ENCODE peak calls at places on chromosomes 1 and 21, in eight cellular contexts. X, B, A, R, P, I, S and D are unnamed samples. For H3K36me3, the result is how much of the 10 kb centered on the place peaks cover.

GRCh38 chr1:152386940-152387339 is 27.1 kb downstream of the CRNN start:
- DNase-seq in R (no peak), B (no peak), A (no peak), I (peak), X (no peak), P (no peak), S (no peak), D (no peak)

GRCh38 chr1:225763815-225764548 is 13.6 kb upstream of the SRP9 start:
- DNase-seq in R (no peak), P (no peak), A (peak), S (no peak), X (peak), I (no peak), B (no peak), D (peak)

GRCh38 chr1:2528966-2529750 is 905 bp downstream of the HES5 start:
- DNase-seq in A (peak), R (no peak), B (no peak), I (no peak), S (no peak), P (no peak), X (no peak), D (no peak)

GRCh38 chr1:7813677-7814373 is 29.7 kb downstream of the PER3 start:
- DNase-seq in X (no peak), R (no peak), P (no peak), I (no peak), B (no peak), S (no peak), A (no peak), D (no peak)

GRCh38 chr1:109397451-109398342 is at the start of gene SORT1:
- DNase-seq in I (peak), B (peak), P (peak), A (peak), S (peak), R (peak), X (peak), D (peak)

GRCh38 chr1:236701782-236702181 is 15.5 kb downstream of the ACTN2 start:
- DNase-seq in P (no peak), B (no peak), A (no peak), S (no peak), I (no peak), X (no peak), R (no peak), D (no peak)

GRCh38 chr21:32136546-32136945 is 142.3 kb downstream of the MIS18A start:
- DNase-seq in S (no peak), A (no peak), X (no peak), P (no peak), R (no peak), B (no peak), I (no peak), D (no peak)

GRCh38 chr21:34199121-34199910 is 125.9 kb downstream of the MRPS6 start:
- DNase-seq in R (no peak), A (no peak), B (no peak), S (no peak), X (no peak), P (no peak), I (no peak), D (no peak)

GRCh38 chr1:118986839-118987430 is 1.2 kb downstream of the TBX15 start:
- DNase-seq in B (no peak), I (no peak), A (no peak), X (no peak), P (no peak), S (no peak), R (peak), D (no peak)

GRCh38 chr21:35346697-35347096 is 297.6 kb upstream of the RUNX1 start:
- DNase-seq in B (no peak), R (no peak), P (no peak), A (no peak), X (no peak), I (no peak), S (no peak), D (no peak)

GRCh38 chr1:210663730-210664573 is 335.2 kb downstream of the HHAT start:
- DNase-seq in A (no peak), R (no peak), P (no peak), X (no peak), B (no peak), S (no peak), I (no peak), D (no peak)

GRCh38 chr1:53860967-53861411 is 22.9 kb upstream of the NDC1 start:
- DNase-seq in X (peak), R (no peak), B (no peak), S (no peak), P (no peak), I (peak), A (peak), D (peak)

GRCh38 chr1:193951989-193952388 is 765.6 kb upstream of the B3GALT2 start:
- DNase-seq in S (no peak), P (no peak), X (no peak), I (peak), A (no peak), B (no peak), R (no peak), D (no peak)

GRCh38 chr21:39660191-39660590 is 47.5 kb downstream of the B3GALT5 start:
- DNase-seq in R (no peak), X (no peak), B (peak), S (no peak), P (no peak), I (no peak), A (peak), D (peak)

GRCh38 chr21:37711294-37711844 is 204.9 kb downstream of the KCNJ6 start:
- DNase-seq in I (no peak), P (no peak), X (no peak), R (no peak), S (no peak), B (no peak), A (no peak), D (no peak)

GRCh38 chr1:167219646-167220536 is 795 bp upstream of the POU2F1 start:
- DNase-seq in A (peak), B (peak), X (peak), P (peak), I (peak), R (peak), S (peak), D (peak)

GRCh38 chr1:43866201-43866600 is 67.4 kb upstream of the ARTN start:
- DNase-seq in A (no peak), X (no peak), P (no peak), I (no peak), B (no peak), R (no peak), S (no peak), D (no peak)

GRCh38 chr21:15221799-15222386 is 157.1 kb upstream of the NRIP1 start:
- DNase-seq in I (peak), P (no peak), A (peak), X (no peak), S (no peak), B (peak), R (peak), D (peak)

GRCh38 chr1:50846224-50846839 is 113.7 kb downstream of the FAF1 start:
- DNase-seq in A (no peak), B (no peak), I (no peak), P (peak), X (no peak), R (no peak), S (no peak), D (no peak)

GRCh38 chr1:248752119-248752931 is 3.2 kb downstream of the LYPD8 start:
- DNase-seq in X (no peak), S (no peak), P (no peak), R (no peak), A (no peak), I (no peak), B (no peak), D (no peak)

GRCh38 chr1:163068716-163069115 is 445 bp upstream of the RGS4 start:
- DNase-seq in B (no peak), I (peak), X (no peak), A (no peak), P (no peak), R (no peak), S (no peak), D (no peak)

GRCh38 chr1:41389009-41389408 is 27.8 kb downstream of the FOXO6 start:
- DNase-seq in S (no peak), R (no peak), X (no peak), I (no peak), A (no peak), B (no peak), P (no peak), D (no peak)

GRCh38 chr1:37177230-37177864 is 143.0 kb upstream of the GRIK3 start:
- DNase-seq in R (peak), S (no peak), X (no peak), A (peak), B (no peak), I (peak), P (no peak), D (peak)

GRCh38 chr1:5616366-5617178 is 375.7 kb downstream of the NPHP4 start:
- DNase-seq in R (no peak), I (no peak), S (no peak), X (no peak), P (no peak), A (no peak), B (no peak), D (peak)

GRCh38 chr1:24102966-24103365 is 9.0 kb downstream of the MYOM3 start:
- DNase-seq in X (no peak), P (peak), I (no peak), B (peak), R (peak), A (peak), S (no peak), D (no peak)

GRCh38 chr1:93680121-93681094 is 1.2 kb downstream of the BCAR3 start:
- DNase-seq in I (peak), R (peak), B (peak), X (peak), A (peak), P (peak), S (peak), D (peak)

DNA sequence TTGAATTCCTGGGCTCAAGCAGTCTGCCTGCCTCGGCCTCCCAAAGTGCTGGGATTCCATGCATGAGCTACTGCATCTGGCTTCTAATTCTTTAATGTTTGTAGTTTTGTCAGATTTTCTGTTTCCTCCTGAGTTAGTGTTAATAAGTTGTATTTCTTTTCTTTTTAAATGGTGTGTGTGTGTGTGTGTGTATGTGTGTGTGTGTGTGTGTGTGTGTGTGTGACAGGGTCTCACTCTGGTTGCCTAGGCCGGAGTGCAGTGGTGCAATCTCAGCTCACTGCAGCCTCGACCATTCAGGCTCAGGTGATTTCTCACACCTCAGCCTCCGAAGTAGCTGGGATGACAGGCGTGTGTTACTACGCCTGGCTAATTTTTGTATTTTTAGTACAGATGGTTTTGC is 50.2 kb downstream of the ADARB1 start:
- DNase-seq in P (no peak), X (no peak), B (no peak), R (no peak), A (no peak), I (no peak), S (no peak), D (no peak)
- H3K36me3 ChIP-seq in P (under half), X (under half), B (under half), R (under half), A (under half), I (under half), S (under half), D (under half)

GRCh38 chr1:27604579-27605299 is 795 bp upstream of the AHDC1 start:
- DNase-seq in R (no peak), X (no peak), B (no peak), A (no peak), P (no peak), I (no peak), S (no peak), D (no peak)

GRCh38 chr1:27602510-27603319 is 1.2 kb downstream of the AHDC1 start:
- DNase-seq in B (peak), A (peak), R (peak), P (peak), I (no peak), X (peak), S (peak), D (peak)

GRCh38 chr1:27603320-27603961 is 503 bp downstream of the AHDC1 start:
- DNase-seq in S (no peak), R (peak), B (peak), A (no peak), X (peak), P (peak), I (no peak), D (peak)

GRCh38 chr1:27605300-27605766 is 1.4 kb upstream of the AHDC1 start:
- DNase-seq in X (no peak), B (no peak), I (no peak), P (no peak), S (no peak), R (no peak), A (no peak), D (no peak)

GRCh38 chr1:27603962-27604578 is at the start of gene AHDC1:
- DNase-seq in A (peak), R (peak), I (peak), X (peak), P (peak), B (peak), S (peak), D (peak)
- TF ChIP-seq CTCF in A (no peak), R (no peak), I (no peak), X (no peak), P (no peak), B (peak), S (no peak), D (peak)

GRCh38 chr1:205613854-205614412 is 17.9 kb downstream of the ELK4 start:
- DNase-seq in B (no peak), P (no peak), R (no peak), S (no peak), X (no peak), A (no peak), I (no peak), D (no peak)

GRCh38 chr1:205610036-205610435 is 21.8 kb downstream of the ELK4 start:
- DNase-seq in S (no peak), R (no peak), A (no peak), B (no peak), P (no peak), I (no peak), X (no peak), D (no peak)

GRCh38 chr1:205610781-205611473 is 20.9 kb downstream of the ELK4 start:
- DNase-seq in P (no peak), I (no peak), B (no peak), R (no peak), S (no peak), X (no peak), A (no peak), D (no peak)

GRCh38 chr1:205612104-205612503 is 19.7 kb downstream of the ELK4 start:
- DNase-seq in A (no peak), X (no peak), P (no peak), B (no peak), S (no peak), I (no peak), R (no peak), D (no peak)

DNA sequence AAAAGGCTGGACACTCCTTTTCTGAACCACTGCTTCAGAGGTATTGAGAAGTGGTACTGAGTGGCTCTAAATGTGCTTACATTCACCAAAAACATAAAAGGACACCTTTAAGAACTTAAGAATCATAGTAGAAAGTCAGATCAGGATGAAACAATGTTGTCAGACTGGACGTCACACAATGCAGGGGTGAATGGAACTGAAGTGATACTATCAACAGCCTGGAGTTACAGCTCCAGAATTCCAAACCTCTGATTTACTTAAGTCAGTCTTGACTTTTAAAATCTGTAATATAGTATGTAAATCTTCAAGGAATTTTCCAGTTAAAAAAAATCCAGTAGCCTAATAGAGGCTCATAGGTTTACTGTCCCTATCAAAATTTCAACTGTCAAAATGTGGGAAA is 19.3 kb downstream of the ELK4 start:
- DNase-seq in X (no peak), P (no peak), I (no peak), B (no peak), A (no peak), S (no peak), R (no peak), D (no peak)
- H3K36me3 ChIP-seq in X (under half), P (under half), I (under half), B (under half), A (under half), S (half or more), R (under half), D (under half)

GRCh38 chr1:154608522-154609294 is 722 bp upstream of the ADAR start:
- DNase-seq in I (peak), P (no peak), S (peak), B (peak), X (peak), A (peak), R (peak), D (peak)
- TF ChIP-seq CTCF in I (no peak), P (no peak), S (no peak), B (no peak), X (no peak), A (no peak), R (no peak), D (no peak)